ENCODE peak calls at places on chromosomes 7 and 10, in eight cellular contexts. One of them, this sample, is unnamed.

GRCh38 chr7:157149317-157149716 is 10.6 kb downstream of the UBE3C start:
- DNase-seq in nephron progenitor cell: no peak
- DNase-seq in body of pancreas: no peak
- DNase-seq in hepatocyte: no peak
- DNase-seq in tibial artery: no peak
- DNase-seq in H1: no peak
- DNase-seq in fibroblast of pulmonary artery: no peak
- DNase-seq in GM20000: no peak
- DNase-seq in this sample: no peak

GRCh38 chr10:71838264-71839211 is 12.5 kb downstream of the PSAP start:
- DNase-seq in nephron progenitor cell: no peak
- DNase-seq in body of pancreas: no peak
- DNase-seq in hepatocyte: no peak
- DNase-seq in tibial artery: no peak
- DNase-seq in H1: no peak
- DNase-seq in fibroblast of pulmonary artery: peak; percentile 20
- DNase-seq in GM20000: no peak
- DNase-seq in this sample: no peak

GRCh38 chr7:47510192-47510591 is 71.7 kb downstream of the TNS3 start:
- DNase-seq in nephron progenitor cell: no peak
- DNase-seq in body of pancreas: no peak
- DNase-seq in hepatocyte: no peak
- DNase-seq in tibial artery: peak; percentile 0
- DNase-seq in H1: no peak
- DNase-seq in fibroblast of pulmonary artery: no peak
- DNase-seq in GM20000: no peak
- DNase-seq in this sample: no peak

GRCh38 chr10:114323023-114323422 is 81.3 kb downstream of the AFAP1L2 start:
- DNase-seq in nephron progenitor cell: no peak
- DNase-seq in body of pancreas: no peak
- DNase-seq in hepatocyte: no peak
- DNase-seq in tibial artery: no peak
- DNase-seq in H1: no peak
- DNase-seq in fibroblast of pulmonary artery: no peak
- DNase-seq in GM20000: no peak
- DNase-seq in this sample: no peak

GRCh38 chr7:128946936-128947830 is 9.5 kb downstream of the IRF5 start:
- DNase-seq in nephron progenitor cell: no peak
- DNase-seq in body of pancreas: no peak
- DNase-seq in hepatocyte: no peak
- DNase-seq in tibial artery: no peak
- DNase-seq in H1: no peak
- DNase-seq in fibroblast of pulmonary artery: no peak
- DNase-seq in GM20000: peak; percentile 14
- DNase-seq in this sample: no peak

GRCh38 chr10:72276421-72277339 is 3.0 kb downstream of the DDIT4 start:
- DNase-seq in nephron progenitor cell: no peak
- DNase-seq in body of pancreas: peak; percentile 86
- DNase-seq in hepatocyte: peak; percentile 60
- DNase-seq in tibial artery: no peak
- DNase-seq in H1: no peak
- DNase-seq in fibroblast of pulmonary artery: peak; percentile 95
- DNase-seq in GM20000: no peak
- DNase-seq in this sample: no peak

GRCh38 chr10:89001428-89002072 is 11.0 kb downstream of the FAS start:
- DNase-seq in nephron progenitor cell: no peak
- DNase-seq in body of pancreas: no peak
- DNase-seq in hepatocyte: no peak
- DNase-seq in tibial artery: no peak
- DNase-seq in H1: no peak
- DNase-seq in fibroblast of pulmonary artery: peak; percentile 50
- DNase-seq in GM20000: no peak
- DNase-seq in this sample: no peak

GRCh38 chr7:106575138-106575823 is 85.7 kb downstream of the CCDC71L start:
- DNase-seq in nephron progenitor cell: no peak
- DNase-seq in body of pancreas: no peak
- DNase-seq in hepatocyte: no peak
- DNase-seq in tibial artery: no peak
- DNase-seq in H1: no peak
- DNase-seq in fibroblast of pulmonary artery: no peak
- DNase-seq in GM20000: no peak
- DNase-seq in this sample: no peak

GRCh38 chr10:90742189-90742588 is 115.7 kb downstream of the HTR7 start:
- DNase-seq in nephron progenitor cell: no peak
- DNase-seq in body of pancreas: peak; percentile 13
- DNase-seq in hepatocyte: no peak
- DNase-seq in tibial artery: no peak
- DNase-seq in H1: no peak
- DNase-seq in fibroblast of pulmonary artery: peak; percentile 50
- DNase-seq in GM20000: no peak
- DNase-seq in this sample: no peak

GRCh38 chr10:122543676-122544075 is 16.9 kb upstream of the DMBT1 start:
- DNase-seq in nephron progenitor cell: no peak
- DNase-seq in body of pancreas: no peak
- DNase-seq in hepatocyte: no peak
- DNase-seq in tibial artery: no peak
- DNase-seq in H1: no peak
- DNase-seq in fibroblast of pulmonary artery: no peak
- DNase-seq in GM20000: no peak
- DNase-seq in this sample: no peak

GRCh38 chr10:49783645-49784044 is 21.5 kb upstream of the OGDHL start:
- DNase-seq in nephron progenitor cell: no peak
- DNase-seq in body of pancreas: no peak
- DNase-seq in hepatocyte: no peak
- DNase-seq in tibial artery: no peak
- DNase-seq in H1: no peak
- DNase-seq in fibroblast of pulmonary artery: no peak
- DNase-seq in GM20000: no peak
- DNase-seq in this sample: no peak

GRCh38 chr7:34165927-34166550 is 260.7 kb downstream of the BMPER start:
- DNase-seq in nephron progenitor cell: no peak
- DNase-seq in body of pancreas: no peak
- DNase-seq in hepatocyte: peak; percentile 26
- DNase-seq in tibial artery: no peak
- DNase-seq in H1: no peak
- DNase-seq in fibroblast of pulmonary artery: peak; percentile 69
- DNase-seq in GM20000: peak; percentile 10
- DNase-seq in this sample: peak; percentile 14

GRCh38 chr10:56679578-56679977 is 318.5 kb upstream of the ZWINT start:
- DNase-seq in nephron progenitor cell: no peak
- DNase-seq in body of pancreas: no peak
- DNase-seq in hepatocyte: no peak
- DNase-seq in tibial artery: no peak
- DNase-seq in H1: no peak
- DNase-seq in fibroblast of pulmonary artery: no peak
- DNase-seq in GM20000: no peak
- DNase-seq in this sample: no peak

GRCh38 chr10:21424511-21424910 is 101.0 kb downstream of the SKIDA1 start:
- DNase-seq in nephron progenitor cell: no peak
- DNase-seq in body of pancreas: no peak
- DNase-seq in hepatocyte: no peak
- DNase-seq in tibial artery: no peak
- DNase-seq in H1: no peak
- DNase-seq in fibroblast of pulmonary artery: no peak
- DNase-seq in GM20000: no peak
- DNase-seq in this sample: no peak

GRCh38 chr10:124706462-124706857 is 37.7 kb downstream of the FAM53B start:
- DNase-seq in nephron progenitor cell: no peak
- DNase-seq in body of pancreas: no peak
- DNase-seq in hepatocyte: no peak
- DNase-seq in tibial artery: no peak
- DNase-seq in H1: no peak
- DNase-seq in fibroblast of pulmonary artery: no peak
- DNase-seq in GM20000: no peak
- DNase-seq in this sample: no peak

GRCh38 chr10:69934768-69935167 is 117.9 kb upstream of the MACROH2A2 start:
- DNase-seq in nephron progenitor cell: no peak
- DNase-seq in body of pancreas: no peak
- DNase-seq in hepatocyte: no peak
- DNase-seq in tibial artery: no peak
- DNase-seq in H1: no peak
- DNase-seq in fibroblast of pulmonary artery: no peak
- DNase-seq in GM20000: no peak
- DNase-seq in this sample: no peak
- TF ChIP-seq CTCF in nephron progenitor cell: no peak
- TF ChIP-seq CTCF in body of pancreas: no peak
- TF ChIP-seq CTCF in hepatocyte: no peak
- TF ChIP-seq CTCF in tibial artery: no peak
- TF ChIP-seq CTCF in H1: no peak
- TF ChIP-seq CTCF in fibroblast of pulmonary artery: peak; percentile 2
- TF ChIP-seq CTCF in GM20000: no peak
- TF ChIP-seq CTCF in this sample: no peak

GRCh38 chr7:138440460-138440859 is 19.6 kb upstream of the TRIM24 start:
- DNase-seq in nephron progenitor cell: no peak
- DNase-seq in body of pancreas: no peak
- DNase-seq in hepatocyte: no peak
- DNase-seq in tibial artery: no peak
- DNase-seq in H1: no peak
- DNase-seq in fibroblast of pulmonary artery: no peak
- DNase-seq in GM20000: no peak
- DNase-seq in this sample: no peak
- TF ChIP-seq CTCF in nephron progenitor cell: no peak
- TF ChIP-seq CTCF in body of pancreas: no peak
- TF ChIP-seq CTCF in hepatocyte: no peak
- TF ChIP-seq CTCF in tibial artery: no peak
- TF ChIP-seq CTCF in H1: no peak
- TF ChIP-seq CTCF in fibroblast of pulmonary artery: no peak
- TF ChIP-seq CTCF in GM20000: no peak
- TF ChIP-seq CTCF in this sample: no peak

DNA sequence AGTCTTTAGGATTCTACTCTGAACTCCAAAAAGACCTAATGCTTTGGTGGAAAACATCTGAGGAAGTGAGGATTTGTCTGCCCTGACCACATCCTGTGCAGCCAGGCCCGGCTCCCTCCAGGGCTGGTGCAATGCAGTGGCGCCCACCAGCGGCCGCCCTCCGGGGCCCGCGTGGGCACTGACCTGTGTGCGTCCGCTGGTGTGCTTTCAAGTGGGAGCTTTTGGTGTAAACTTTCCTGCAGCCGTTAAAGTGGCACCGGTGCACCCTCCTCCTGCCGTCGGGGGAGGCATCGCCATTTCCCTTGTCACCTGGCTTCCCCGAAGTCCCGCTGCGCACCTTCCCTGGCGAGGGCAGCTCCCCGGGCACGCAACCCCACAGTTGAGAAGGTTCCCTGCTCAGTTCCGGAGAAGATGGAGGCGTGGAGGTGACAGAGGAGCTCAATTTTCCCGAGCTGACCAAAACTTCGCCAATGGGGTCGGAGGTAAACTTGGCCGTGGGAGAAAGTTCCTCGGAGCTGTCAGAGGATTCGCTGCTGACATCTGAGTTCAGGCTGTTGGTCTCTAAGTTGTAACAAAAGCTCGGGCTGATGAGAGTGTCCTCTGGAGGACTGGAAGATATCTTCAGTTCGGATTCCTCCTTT is 3.4 kb downstream of the KLF6 start:
- DNase-seq in nephron progenitor cell: no peak
- DNase-seq in body of pancreas: peak; percentile 48
- DNase-seq in hepatocyte: no peak
- DNase-seq in tibial artery: peak; percentile 60
- DNase-seq in H1: no peak
- DNase-seq in fibroblast of pulmonary artery: peak; percentile 75
- DNase-seq in GM20000: no peak
- DNase-seq in this sample: no peak
- TF ChIP-seq CTCF in nephron progenitor cell: no peak
- TF ChIP-seq CTCF in body of pancreas: no peak
- TF ChIP-seq CTCF in hepatocyte: no peak
- TF ChIP-seq CTCF in tibial artery: peak; percentile 70
- TF ChIP-seq CTCF in H1: peak; percentile 16
- TF ChIP-seq CTCF in fibroblast of pulmonary artery: peak; percentile 56
- TF ChIP-seq CTCF in GM20000: no peak
- TF ChIP-seq CTCF in this sample: no peak

GRCh38 chr10:6956562-6956961 is 376.5 kb upstream of the PRKCQ start:
- DNase-seq in nephron progenitor cell: no peak
- DNase-seq in body of pancreas: no peak
- DNase-seq in hepatocyte: no peak
- DNase-seq in tibial artery: no peak
- DNase-seq in H1: no peak
- DNase-seq in fibroblast of pulmonary artery: no peak
- DNase-seq in GM20000: no peak
- DNase-seq in this sample: no peak
- TF ChIP-seq CTCF in nephron progenitor cell: no peak
- TF ChIP-seq CTCF in body of pancreas: no peak
- TF ChIP-seq CTCF in hepatocyte: no peak
- TF ChIP-seq CTCF in tibial artery: no peak
- TF ChIP-seq CTCF in H1: no peak
- TF ChIP-seq CTCF in fibroblast of pulmonary artery: no peak
- TF ChIP-seq CTCF in GM20000: no peak
- TF ChIP-seq CTCF in this sample: no peak

DNA sequence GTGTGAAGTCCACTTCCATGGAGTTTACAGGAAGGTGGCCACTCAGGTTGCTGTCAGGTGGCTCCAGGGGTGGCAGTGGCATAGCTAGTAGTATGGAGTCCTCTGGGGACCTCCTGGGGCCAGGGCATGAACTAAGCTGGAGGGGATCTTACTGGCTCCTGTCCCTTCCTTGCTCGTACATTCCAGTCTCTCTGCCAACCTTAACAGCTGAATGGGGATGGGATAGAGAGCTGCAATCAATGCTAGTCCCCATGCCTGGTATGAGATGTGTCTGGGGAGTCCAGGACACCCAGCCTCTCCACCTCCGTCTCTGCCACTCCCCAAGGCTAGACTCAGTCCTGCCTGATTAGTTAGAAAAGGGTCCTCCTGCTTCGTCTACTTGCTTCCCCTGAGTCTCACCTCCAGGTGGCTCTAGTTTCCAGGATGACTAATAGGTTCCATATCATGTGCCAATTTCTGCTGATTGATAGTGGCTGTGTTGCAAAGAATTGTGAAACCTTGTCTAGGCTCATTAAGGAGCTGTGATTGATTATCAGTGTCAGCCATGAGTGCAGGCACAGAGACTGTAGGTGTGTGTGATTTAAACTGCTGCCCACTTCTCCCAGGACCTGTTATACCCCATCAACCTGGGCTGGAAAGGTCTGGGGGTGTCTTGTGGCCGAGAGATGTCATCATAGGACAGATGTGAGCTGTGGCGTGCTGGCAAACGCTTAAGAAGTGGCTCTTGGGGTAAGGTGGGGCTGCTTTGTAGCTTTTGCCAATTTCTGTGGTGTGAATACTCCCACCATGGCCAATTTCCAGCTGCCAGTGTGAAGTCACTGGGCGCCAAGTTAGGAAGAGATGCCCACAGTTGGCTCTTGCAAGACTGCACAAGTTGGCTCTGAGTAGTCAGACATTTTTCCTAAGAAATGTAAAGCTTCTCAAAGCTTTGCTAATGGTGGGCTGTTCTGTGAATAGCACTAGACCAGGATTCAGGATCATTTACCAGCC is 59.8 kb downstream of the COL13A1 start:
- DNase-seq in nephron progenitor cell: no peak
- DNase-seq in body of pancreas: peak; percentile 71
- DNase-seq in hepatocyte: peak; percentile 85
- DNase-seq in tibial artery: no peak
- DNase-seq in H1: no peak
- DNase-seq in fibroblast of pulmonary artery: peak; percentile 92
- DNase-seq in GM20000: no peak
- DNase-seq in this sample: no peak
- TF ChIP-seq CTCF in nephron progenitor cell: no peak
- TF ChIP-seq CTCF in body of pancreas: peak; percentile 65
- TF ChIP-seq CTCF in hepatocyte: peak; percentile 41
- TF ChIP-seq CTCF in tibial artery: peak; percentile 23
- TF ChIP-seq CTCF in H1: no peak
- TF ChIP-seq CTCF in fibroblast of pulmonary artery: peak; percentile 52
- TF ChIP-seq CTCF in GM20000: no peak
- TF ChIP-seq CTCF in this sample: no peak